ENCODE peak calls at places on chromosome 14, in five cellular contexts. M is HFF-Myc; B is activated naive CD8-positive, alpha-beta T cell treated with anti-CD3 and anti-CD28 coated beads for 36 hours; U is HS-5; X is astrocyte of the spinal cord. H is an unnamed sample.

GRCh38 chr14:32561520-32561919 is 232.4 kb downstream of the AKAP6 start:
- DNase-seq in M (peak; percentile 44), B (no peak), U (peak; percentile 53), X (peak; percentile 20), H (no peak)

GRCh38 chr14:88791252-88791621 is 1.5 kb downstream of the EML5 start:
- DNase-seq in M (no peak), B (no peak), U (no peak), X (no peak), H (no peak)

GRCh38 chr14:75234173-75234855 is 44.3 kb upstream of the FOS start:
- DNase-seq in M (no peak), B (no peak), U (no peak), X (peak; percentile 94), H (no peak)

GRCh38 chr14:55580401-55581010 is 499 bp downstream of the KTN1 start:
- DNase-seq in M (no peak), B (peak; percentile 71), U (no peak), X (no peak), H (no peak)

GRCh38 chr14:39426605-39427004 is 5.6 kb downstream of the FBXO33 start:
- DNase-seq in M (peak; percentile 42), B (no peak), U (no peak), X (peak; percentile 73), H (no peak)

GRCh38 chr14:90049390-90049789 is 12.4 kb upstream of the KCNK13 start:
- DNase-seq in M (no peak), B (no peak), U (no peak), X (no peak), H (no peak)

GRCh38 chr14:101031186-101031585 is 127.7 kb upstream of the RTL1 start:
- DNase-seq in M (no peak), B (no peak), U (no peak), X (no peak), H (no peak)

GRCh38 chr14:98692832-98693231 is 579.2 kb downstream of the BCL11B start:
- DNase-seq in M (no peak), B (no peak), U (no peak), X (no peak), H (peak; percentile 78)

GRCh38 chr14:65304963-65305362 is 107.6 kb upstream of the FUT8 start:
- DNase-seq in M (no peak), B (no peak), U (no peak), X (no peak), H (no peak)

GRCh38 chr14:50340945-50341344 is 28.8 kb downstream of the DMAC2L start:
- DNase-seq in M (no peak), B (peak; percentile 17), U (no peak), X (no peak), H (peak; percentile 37)

GRCh38 chr14:71692496-71692895 is 239.7 kb upstream of the RGS6 start:
- DNase-seq in M (no peak), B (no peak), U (no peak), X (peak; percentile 70), H (no peak)

GRCh38 chr14:94654071-94654974 is 42.1 kb downstream of the SERPINA3 start:
- DNase-seq in M (no peak), B (no peak), U (no peak), X (no peak), H (peak; percentile 90)

GRCh38 chr14:102993523-102993922 is 63.8 kb downstream of the CDC42BPB start:
- DNase-seq in M (no peak), B (no peak), U (no peak), X (peak; percentile 44), H (no peak)

GRCh38 chr14:88129306-88130056 is 124.5 kb downstream of the GPR65 start:
- DNase-seq in M (peak; percentile 56), B (no peak), U (peak; percentile 72), X (peak; percentile 47), H (no peak)

GRCh38 chr14:98622208-98623051 is 649.6 kb downstream of the BCL11B start:
- DNase-seq in M (no peak), B (no peak), U (no peak), X (peak; percentile 30), H (peak; percentile 34)